ENCODE peak calls at places on chromosomes 2 and 18, in seven cellular contexts. V, B, L, E, R, S and U are unnamed samples.

GRCh38 chr2:135742307-135742838 is 718 bp downstream of the UBXN4 start:
- DNase-seq in V (no peak), B (no peak), L (no peak), E (no peak), R (no peak), S (peak), U (peak)

GRCh38 chr2:132617989-132618388 is 52.0 kb downstream of the LYPD1 start:
- DNase-seq in V (no peak), B (no peak), L (no peak), E (no peak), R (no peak), S (no peak), U (no peak)

GRCh38 chr2:152525277-152525838 is 190.4 kb downstream of the FMNL2 start:
- DNase-seq in V (peak), B (no peak), L (no peak), E (no peak), R (no peak), S (no peak), U (no peak)

GRCh38 chr18:832085-832681 is 20.1 kb upstream of the YES1 start:
- DNase-seq in V (no peak), B (peak), L (no peak), E (peak), R (no peak), S (no peak), U (no peak)

GRCh38 chr18:58603365-58604067 is 25.4 kb downstream of the ALPK2 start:
- DNase-seq in V (no peak), B (no peak), L (no peak), E (no peak), R (no peak), S (no peak), U (no peak)

GRCh38 chr18:31941010-31941809 is 1.7 kb downstream of the TRAPPC8 start:
- DNase-seq in V (no peak), B (no peak), L (no peak), E (no peak), R (no peak), S (no peak), U (no peak)

GRCh38 chr2:229268626-229269025 is 2.5 kb downstream of the PID1 start:
- DNase-seq in V (no peak), B (no peak), L (no peak), E (no peak), R (no peak), S (no peak), U (no peak)

GRCh38 chr18:13279181-13280065 is 60.9 kb downstream of the LDLRAD4 start:
- DNase-seq in V (no peak), B (no peak), L (no peak), E (peak), R (no peak), S (no peak), U (no peak)

GRCh38 chr2:24463271-24463670 is 27.8 kb upstream of the NCOA1 start:
- DNase-seq in V (no peak), B (no peak), L (no peak), E (no peak), R (no peak), S (no peak), U (no peak)

GRCh38 chr18:21599585-21600525 is 649 bp downstream of the ESCO1 start:
- DNase-seq in V (peak), B (peak), L (no peak), E (no peak), R (no peak), S (no peak), U (peak)

GRCh38 chr18:34956663-34957062 is 84.5 kb upstream of the MAPRE2 start:
- DNase-seq in V (no peak), B (no peak), L (no peak), E (no peak), R (peak), S (no peak), U (no peak)

GRCh38 chr2:47070920-47071824 is 83.9 kb downstream of the STPG4 start:
- DNase-seq in V (peak), B (no peak), L (peak), E (peak), R (peak), S (peak), U (peak)

GRCh38 chr2:215668329-215668728 is 232.5 kb upstream of the FN1 start:
- DNase-seq in V (no peak), B (no peak), L (no peak), E (no peak), R (no peak), S (no peak), U (no peak)